ENCODE peak calls at places on chromosome 9, in nine cellular contexts. A is bronchial epithelial cell, F is lower lobe of right lung, W is HepG2, L is heart left ventricle, D is left ventricle myocardium inferior, H is pancreas, C is left lung, M is astrocyte. N is an unnamed sample. For H3K27me3, the result is how much of the 10 kb centered on the place peaks cover.

GRCh38 chr9:104577263-104577662 is 8.3 kb downstream of the OR13C8 start:
- DNase-seq in M (no peak), F (no peak), W (no peak), C (no peak), H (no peak), A (no peak), D (no peak), L (no peak), N (no peak)

GRCh38 chr9:88998911-88999310 is 7.6 kb downstream of the S1PR3 start:
- DNase-seq in F (peak), H (peak), A (no peak), D (peak), L (peak), M (peak), C (no peak), W (no peak), N (no peak)

GRCh38 chr9:110321055-110321454 is 16.6 kb downstream of the TXNDC8 start:
- DNase-seq in L (no peak), F (no peak), H (no peak), D (no peak), W (no peak), A (no peak), C (no peak), M (peak), N (no peak)

GRCh38 chr9:272251-273213 is 57.9 kb downstream of the DOCK8 start:
- DNase-seq in C (peak), L (peak), D (no peak), F (peak), H (no peak), M (no peak), W (no peak), A (no peak), N (no peak)

GRCh38 chr9:2583308-2584013 is 38.1 kb upstream of the VLDLR start:
- DNase-seq in H (no peak), A (peak), F (no peak), W (no peak), L (peak), M (no peak), C (no peak), D (peak), N (peak)

GRCh38 chr9:89234636-89235035 is 56.0 kb upstream of the SHC3 start:
- DNase-seq in C (peak), D (no peak), A (no peak), L (no peak), W (no peak), F (peak), M (peak), H (no peak), N (no peak)

GRCh38 chr9:127554966-127555829 is 56.9 kb upstream of the STXBP1 start:
- DNase-seq in A (no peak), C (no peak), F (no peak), L (no peak), M (no peak), H (no peak), D (no peak), W (no peak), N (no peak)

GRCh38 chr9:1978941-1979340 is 36.2 kb upstream of the SMARCA2 start:
- DNase-seq in A (peak), W (peak), M (peak), L (peak), F (peak), C (no peak), D (no peak), H (peak), N (no peak)

GRCh38 chr9:100591139-100591538 is 13.3 kb downstream of the CAVIN4 start:
- DNase-seq in D (no peak), L (no peak), H (no peak), M (no peak), A (no peak), F (no peak), W (no peak), C (no peak), N (no peak)

GRCh38 chr9:28001096-28001495 is 427.8 kb upstream of the C9orf72 start:
- DNase-seq in M (no peak), W (no peak), H (no peak), D (no peak), A (no peak), L (no peak), F (no peak), C (no peak), N (no peak)

GRCh38 chr9:134416385-134417022 is 90.2 kb downstream of the RXRA start:
- DNase-seq in H (no peak), F (no peak), W (no peak), C (no peak), A (no peak), L (no peak), D (no peak), M (no peak), N (no peak)

GRCh38 chr9:93517331-93517730 is 59.1 kb upstream of the PHF2 start:
- DNase-seq in H (no peak), D (no peak), C (no peak), L (no peak), A (no peak), W (no peak), F (no peak), M (peak), N (no peak)

GRCh38 chr9:86405926-86406325 is 51.7 kb upstream of the TUT7 start:
- DNase-seq in D (no peak), H (no peak), A (peak), M (peak), W (peak), L (no peak), F (no peak), C (no peak), N (no peak)

GRCh38 chr9:75148551-75148950 is 60.2 kb downstream of the OSTF1 start:
- DNase-seq in M (peak), D (no peak), A (peak), L (no peak), F (no peak), H (no peak), C (no peak), W (no peak), N (no peak)

GRCh38 chr9:122656378-122656777 is 1.0 kb downstream of the OR1B1 start:
- DNase-seq in F (no peak), W (no peak), A (no peak), M (no peak), C (no peak), D (no peak), H (no peak), L (no peak), N (no peak)

GRCh38 chr9:13805566-13805965 is 508.4 kb downstream of the NFIB start:
- DNase-seq in H (no peak), W (no peak), L (no peak), A (no peak), C (no peak), M (no peak), F (no peak), D (no peak), N (no peak)

GRCh38 chr9:26271495-26272122 is 593.4 kb upstream of the TUSC1 start:
- DNase-seq in A (no peak), F (no peak), D (no peak), W (no peak), C (no peak), M (no peak), L (no peak), H (no peak), N (no peak)

GRCh38 chr9:128051932-128052734 is 15.0 kb downstream of the NAIF1 start:
- DNase-seq in M (no peak), D (no peak), L (no peak), W (no peak), C (no peak), H (peak), F (no peak), A (no peak), N (peak)

GRCh38 chr9:110932883-110933282 is 105.4 kb downstream of the LPAR1 start:
- DNase-seq in F (no peak), D (no peak), L (no peak), W (no peak), A (no peak), H (no peak), C (no peak), M (peak), N (no peak)

GRCh38 chr9:93316726-93317494 is 133.0 kb downstream of the WNK2 start:
- DNase-seq in C (no peak), H (no peak), L (no peak), W (no peak), D (no peak), M (no peak), A (no peak), F (peak), N (peak)

GRCh38 chr9:93267681-93268505 is 84.0 kb downstream of the WNK2 start:
- DNase-seq in M (no peak), D (no peak), L (no peak), F (peak), A (no peak), H (no peak), C (peak), W (no peak), N (peak)

GRCh38 chr9:77066388-77066787 is 46.9 kb downstream of the FOXB2 start:
- DNase-seq in L (no peak), F (no peak), D (no peak), M (no peak), W (no peak), A (no peak), C (no peak), H (no peak), N (no peak)

GRCh38 chr9:129150672-129151211 is 27.3 kb downstream of the IER5L start:
- DNase-seq in H (no peak), W (no peak), L (no peak), D (no peak), A (no peak), C (no peak), M (no peak), F (no peak), N (no peak)

GRCh38 chr9:29830815-29831214 is 2257.5 kb upstream of the C9orf72 start:
- DNase-seq in C (no peak), M (peak), A (peak), W (peak), D (no peak), L (no peak), H (no peak), F (no peak), N (no peak)

GRCh38 chr9:91106415-91106814 is 255.3 kb downstream of the AUH start:
- DNase-seq in L (no peak), H (no peak), W (no peak), A (no peak), C (no peak), F (no peak), M (no peak), D (no peak), N (no peak)

GRCh38 chr9:750264-750967 is 91.1 kb upstream of the DMRT1 start:
- DNase-seq in A (no peak), C (no peak), L (peak), D (no peak), W (no peak), M (no peak), F (no peak), H (no peak), N (no peak)

GRCh38 chr9:134592018-134592818 is 49.4 kb upstream of the COL5A1 start:
- DNase-seq in W (peak), H (no peak), A (no peak), L (peak), M (peak), F (no peak), C (no peak), D (peak), N (no peak)

GRCh38 chr9:33162721-33163311 is 4.3 kb downstream of the B4GALT1 start:
- DNase-seq in H (no peak), A (peak), L (no peak), F (peak), M (peak), C (no peak), D (peak), W (peak), N (no peak)

GRCh38 chr9:14148501-14149103 is 165.3 kb downstream of the NFIB start:
- DNase-seq in L (no peak), W (no peak), H (no peak), C (no peak), F (no peak), A (peak), M (no peak), D (no peak), N (no peak)

GRCh38 chr9:30519756-30520155 is 1864.7 kb upstream of the ACO1 start:
- DNase-seq in A (peak), C (no peak), L (no peak), H (no peak), W (no peak), M (peak), D (no peak), F (no peak), N (no peak)

GRCh38 chr9:125648294-125648693 is 58.7 kb downstream of the MAPKAP1 start:
- DNase-seq in H (no peak), M (no peak), D (no peak), F (no peak), C (no peak), W (no peak), L (no peak), A (no peak), N (no peak)

GRCh38 chr9:82546131-82546530 is 516.8 kb downstream of the RASEF start:
- DNase-seq in H (no peak), W (no peak), D (no peak), A (no peak), C (no peak), F (no peak), M (no peak), L (no peak), N (no peak)

GRCh38 chr9:13860019-13860418 is 453.9 kb downstream of the NFIB start:
- DNase-seq in M (no peak), C (no peak), W (no peak), D (no peak), A (no peak), H (no peak), F (no peak), L (no peak), N (no peak)

GRCh38 chr9:86912210-86912609 is 35.1 kb downstream of the GAS1 start:
- DNase-seq in D (no peak), A (peak), W (no peak), H (no peak), F (no peak), M (no peak), C (no peak), L (no peak), N (no peak)

GRCh38 chr9:6355728-6356127 is 27.6 kb downstream of the TPD52L3 start:
- DNase-seq in D (no peak), W (no peak), A (peak), C (no peak), H (no peak), F (no peak), L (no peak), M (peak), N (no peak)

GRCh38 chr9:21585756-21586752 is 103.9 kb upstream of the IFNE start:
- DNase-seq in D (no peak), L (no peak), W (no peak), H (no peak), F (no peak), A (peak), M (no peak), C (no peak), N (no peak)

GRCh38 chr9:93257808-93258331 is 73.9 kb downstream of the WNK2 start:
- DNase-seq in L (no peak), A (peak), C (peak), D (no peak), H (no peak), M (no peak), W (no peak), F (peak), N (peak)

GRCh38 chr9:35286381-35286780 is 124.6 kb downstream of the UNC13B start:
- DNase-seq in A (no peak), W (no peak), H (no peak), L (no peak), M (no peak), F (no peak), D (no peak), C (no peak), N (no peak)

GRCh38 chr9:97985058-97985861 is 2.1 kb downstream of the ANP32B start:
- DNase-seq in A (peak), M (no peak), L (no peak), C (no peak), H (no peak), W (no peak), F (no peak), D (no peak), N (no peak)

GRCh38 chr9:36900856-36901220 is 133.2 kb downstream of the PAX5 start:
- DNase-seq in F (no peak), A (no peak), L (no peak), M (no peak), W (no peak), C (no peak), D (no peak), H (no peak), N (no peak)

GRCh38 chr9:36903541-36904435 is 130.3 kb downstream of the PAX5 start:
- DNase-seq in M (peak), L (no peak), W (peak), H (peak), C (no peak), A (peak), D (no peak), F (no peak), N (no peak)

GRCh38 chr9:36902861-36903524 is 131.1 kb downstream of the PAX5 start:
- DNase-seq in A (no peak), F (no peak), W (no peak), C (no peak), M (no peak), H (no peak), L (no peak), D (no peak), N (no peak)

GRCh38 chr9:36901528-36901927 is 132.5 kb downstream of the PAX5 start:
- DNase-seq in H (no peak), M (no peak), A (no peak), F (no peak), L (no peak), W (no peak), C (no peak), D (no peak), N (no peak)

GRCh38 chr9:36902063-36902735 is 131.9 kb downstream of the PAX5 start:
- DNase-seq in C (no peak), F (no peak), W (no peak), H (no peak), A (no peak), D (no peak), M (no peak), L (no peak), N (no peak)
- H3K27me3 ChIP-seq in C (under half), F (under half), W (under half), H (under half), A (under half), D (half or more), M (half or more), L (under half), N (under half)

DNA sequence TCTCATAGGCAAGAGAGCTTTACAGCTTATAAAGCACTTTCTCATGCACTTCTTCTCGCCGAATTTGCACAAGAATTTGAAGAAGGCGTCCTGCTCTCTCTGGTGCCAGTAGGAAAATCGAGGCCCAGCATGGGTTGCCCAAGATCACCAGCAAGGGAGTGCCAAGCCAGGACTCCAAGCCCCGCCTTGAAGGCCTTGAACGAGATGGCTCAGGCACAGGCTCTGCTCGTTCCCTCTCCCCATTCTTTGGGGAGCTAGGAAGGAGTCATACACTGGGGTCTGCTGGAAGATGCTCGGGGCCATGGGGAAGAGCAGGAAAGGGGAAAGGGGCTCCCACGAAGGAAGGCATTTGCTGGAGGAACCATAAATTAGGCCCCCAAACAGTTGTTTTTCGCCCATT is 46.7 kb downstream of the PAX5 start:
- DNase-seq in H (no peak), C (no peak), M (no peak), A (no peak), F (no peak), L (no peak), D (no peak), W (no peak), N (no peak)
- H3K27me3 ChIP-seq in H (under half), C (half or more), M (half or more), A (under half), F (half or more), L (half or more), D (half or more), W (under half), N (under half)

DNA sequence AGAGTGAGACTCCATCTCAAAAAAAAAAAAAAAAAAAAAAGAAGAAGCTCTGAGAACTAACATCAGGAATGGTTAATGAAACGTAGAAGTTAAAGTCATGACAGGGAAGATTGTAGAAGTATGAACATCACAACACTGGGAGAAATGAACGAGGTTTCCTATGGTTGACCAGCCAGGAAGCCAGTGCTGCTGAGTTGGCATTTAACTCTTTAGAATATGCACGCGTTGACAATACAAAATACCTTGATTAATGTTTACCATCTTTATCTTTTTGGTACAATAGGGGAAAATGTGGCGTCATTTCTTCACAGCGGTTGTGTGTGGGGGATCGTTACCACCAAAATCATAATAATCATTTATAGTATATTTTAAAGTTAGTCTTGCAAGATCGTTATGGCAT is 32.0 kb downstream of the ABO start:
- DNase-seq in M (no peak), L (no peak), H (no peak), D (no peak), A (no peak), F (no peak), W (no peak), C (no peak), N (no peak)
- H3K27me3 ChIP-seq in M (under half), L (under half), H (under half), D (under half), A (under half), F (under half), W (under half), C (under half), N (under half)

GRCh38 chr9:114140850-114141249 is 14.5 kb upstream of the COL27A1 start:
- DNase-seq in M (no peak), C (no peak), W (no peak), D (no peak), H (no peak), F (no peak), A (no peak), L (no peak), N (no peak)
- H3K27me3 ChIP-seq in M (under half), C (under half), W (under half), D (under half), H (under half), F (under half), A (under half), L (under half), N (under half)

GRCh38 chr9:121509175-121509574 is 9.5 kb upstream of the GGTA1 start:
- DNase-seq in H (no peak), M (no peak), W (no peak), F (no peak), A (no peak), D (no peak), L (no peak), C (no peak), N (no peak)

GRCh38 chr9:121505903-121506640 is 6.4 kb upstream of the GGTA1 start:
- DNase-seq in A (no peak), W (no peak), M (no peak), H (no peak), D (no peak), C (no peak), L (no peak), F (no peak), N (no peak)

GRCh38 chr9:121510766-121511555 is 11.3 kb upstream of the GGTA1 start:
- DNase-seq in A (no peak), H (no peak), W (no peak), D (peak), C (no peak), F (no peak), L (peak), M (peak), N (no peak)

GRCh38 chr9:121503443-121503842 is 3.8 kb upstream of the GGTA1 start:
- DNase-seq in F (no peak), H (no peak), A (no peak), W (no peak), D (no peak), C (no peak), L (no peak), M (no peak), N (no peak)

DNA sequence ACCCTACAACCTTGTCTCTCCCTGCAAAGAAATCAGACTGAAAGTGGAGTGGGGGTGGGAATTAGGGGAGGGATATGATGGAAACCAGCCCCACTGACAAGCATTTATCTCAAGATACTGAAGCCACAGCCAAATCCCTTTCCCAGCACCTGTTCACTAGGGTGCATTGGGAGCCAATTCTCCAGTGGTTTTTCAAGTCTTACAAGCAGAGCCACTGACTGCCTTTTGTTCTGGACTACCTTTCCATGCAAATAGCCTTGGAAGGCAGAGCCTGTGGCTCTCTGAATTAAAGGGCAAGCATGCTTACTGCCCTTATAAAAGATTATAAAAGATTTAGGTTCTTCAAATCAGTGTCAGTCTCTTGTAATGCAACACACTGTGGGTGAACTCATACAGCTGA is 8.8 kb upstream of the GGTA1 start:
- DNase-seq in D (no peak), H (no peak), F (no peak), C (no peak), W (no peak), A (no peak), L (no peak), M (no peak), N (no peak)
- H3K27me3 ChIP-seq in D (under half), H (under half), F (under half), C (under half), W (under half), A (under half), L (under half), M (under half), N (under half)